ENCODE peak calls at places on chromosomes 3 and 15, in seven cellular contexts. S is cardiac fibroblast; N is nephron progenitor cell; R is K562; Y is astrocyte of the spinal cord; J is CD8-positive, alpha-beta T cell; K is mammary epithelial cell. H is an unnamed sample.
A peak's percentile ranks its signal among the peaks of the same experiment; 100 is the strongest.

GRCh38 chr3:308597-309321 is 112.2 kb downstream of the CHL1 start:
- DNase-seq in N (no peak), J (no peak), K (no peak), S (no peak), Y (peak; percentile 0), R (no peak), H (no peak)

GRCh38 chr3:168063122-168063521 is 32.6 kb downstream of the GOLIM4 start:
- DNase-seq in J (no peak), S (no peak), K (no peak), R (no peak), N (no peak), Y (no peak), H (no peak)

GRCh38 chr3:73668366-73668765 is 43.6 kb upstream of the PDZRN3 start:
- DNase-seq in R (no peak), K (no peak), N (no peak), S (no peak), Y (no peak), J (no peak), H (no peak)

GRCh38 chr3:46110701-46111493 is 83.6 kb upstream of the XCR1 start:
- DNase-seq in K (peak; percentile 86), S (peak; percentile 86), N (no peak), R (no peak), Y (peak; percentile 93), J (no peak), H (no peak)

GRCh38 chr3:89113887-89114840 is 6.7 kb downstream of the EPHA3 start:
- DNase-seq in N (peak; percentile 79), R (no peak), K (peak; percentile 84), Y (peak; percentile 74), S (peak; percentile 50), J (no peak), H (no peak)

GRCh38 chr3:144142151-144142855 is 170.7 kb downstream of the DIPK2A start:
- DNase-seq in S (peak; percentile 34), N (no peak), Y (peak; percentile 74), R (no peak), K (peak; percentile 7), J (no peak), H (no peak)

GRCh38 chr3:42067324-42067723 is 23.8 kb upstream of the TRAK1 start:
- DNase-seq in S (peak; percentile 89), Y (peak; percentile 82), N (no peak), K (no peak), J (no peak), R (no peak), H (no peak)

GRCh38 chr3:183013857-183014256 is 33.5 kb upstream of the DCUN1D1 start:
- DNase-seq in R (no peak), K (no peak), N (no peak), Y (no peak), S (no peak), J (no peak), H (no peak)

GRCh38 chr15:85542895-85543331 is 162.5 kb downstream of the AKAP13 start:
- DNase-seq in K (peak; percentile 27), R (no peak), N (no peak), S (no peak), J (no peak), Y (no peak), H (no peak)

GRCh38 chr15:42163947-42164550 is 7.6 kb upstream of the PLA2G4F start:
- DNase-seq in K (no peak), N (no peak), R (no peak), J (no peak), Y (no peak), S (no peak), H (no peak)

GRCh38 chr15:68380456-68380855 is 51.5 kb downstream of the ITGA11 start:
- DNase-seq in R (no peak), Y (no peak), J (no peak), K (no peak), S (no peak), N (no peak), H (no peak)

GRCh38 chr3:33218446-33219174 is at the start of gene SUSD5:
- DNase-seq in Y (peak; percentile 57), N (peak; percentile 75), R (no peak), S (peak; percentile 64), K (peak; percentile 65), J (no peak), H (peak; percentile 31)

GRCh38 chr3:139476348-139476747 is at the start of gene RBP2:
- DNase-seq in K (no peak), R (no peak), S (no peak), N (no peak), Y (no peak), J (no peak), H (no peak)

GRCh38 chr3:169627073-169627472 is 36.4 kb downstream of the MECOM start:
- DNase-seq in S (no peak), R (no peak), Y (no peak), J (no peak), N (no peak), K (no peak), H (no peak)

GRCh38 chr15:83210619-83211018 is 3.0 kb upstream of the HDGFL3 start:
- DNase-seq in J (no peak), K (peak; percentile 94), Y (peak; percentile 43), R (no peak), S (peak; percentile 22), N (no peak), H (no peak)

GRCh38 chr3:149717391-149718056 is 34.8 kb downstream of the COMMD2 start:
- DNase-seq in S (peak; percentile 90), J (no peak), N (peak; percentile 39), K (peak; percentile 59), R (peak; percentile 45), Y (peak; percentile 85), H (peak; percentile 83)

GRCh38 chr3:175266478-175266877 is 407.3 kb downstream of the NAALADL2 start:
- DNase-seq in K (peak; percentile 25), J (no peak), Y (peak; percentile 60), N (no peak), R (no peak), S (peak; percentile 53), H (no peak)

GRCh38 chr3:120795959-120796358 is 53.4 kb downstream of the GTF2E1 start:
- DNase-seq in S (no peak), Y (no peak), J (no peak), N (no peak), R (no peak), K (no peak), H (no peak)

GRCh38 chr15:59590027-59590426 is 21.6 kb upstream of the GCNT3 start:
- DNase-seq in Y (no peak), K (no peak), N (no peak), R (no peak), J (no peak), S (no peak), H (no peak)

GRCh38 chr15:64004582-64004981 is 41.7 kb downstream of the DAPK2 start:
- DNase-seq in R (peak; percentile 64), N (no peak), Y (no peak), K (peak; percentile 96), S (peak; percentile 26), J (no peak), H (peak; percentile 81)

GRCh38 chr3:194805546-194805945 is 119.9 kb downstream of the FAM43A start:
- DNase-seq in R (no peak), J (no peak), S (no peak), N (no peak), K (no peak), Y (no peak), H (no peak)

DNA sequence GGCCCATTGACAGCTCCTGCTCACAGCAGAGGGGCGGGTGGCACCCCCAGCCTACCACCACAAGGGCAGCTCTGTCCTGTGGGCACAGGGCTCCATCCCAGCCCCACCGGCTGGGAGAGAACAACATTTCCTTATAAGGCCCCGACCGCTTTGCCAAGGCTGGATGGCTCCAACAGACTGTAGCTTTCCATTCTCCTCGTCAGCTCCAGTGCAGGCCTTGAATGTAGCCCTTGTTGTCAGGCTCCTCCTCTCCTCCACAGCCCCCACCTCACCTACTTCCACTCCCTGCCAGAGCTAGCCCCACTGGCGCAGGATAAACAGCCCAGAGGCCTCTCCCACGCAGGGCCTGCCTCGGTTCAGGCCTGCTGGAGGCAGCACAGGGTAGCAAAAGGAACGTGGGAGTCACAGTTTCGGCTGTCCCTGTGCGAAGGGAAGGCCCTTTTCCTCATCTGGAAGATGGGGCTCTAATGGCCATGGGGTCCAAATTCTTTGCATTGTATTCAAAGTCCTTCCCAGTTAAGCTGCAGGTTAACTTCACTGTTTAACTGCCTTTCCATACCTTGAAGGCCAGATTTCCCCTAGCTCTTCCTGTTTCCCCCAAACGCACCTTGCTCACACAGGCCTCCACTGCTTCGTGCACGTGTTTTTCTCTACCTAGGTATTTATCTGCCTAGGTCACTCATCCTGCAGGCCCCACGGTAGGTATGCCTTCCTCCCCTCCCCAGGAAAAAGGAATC is 101.6 kb upstream of the LPP start:
- DNase-seq in R (no peak), N (peak; percentile 62), S (peak; percentile 72), K (peak; percentile 20), Y (peak; percentile 48), J (no peak), H (no peak)
- TF ChIP-seq CTCF in R (no peak), N (peak; percentile 19), S (peak; percentile 8), K (peak; percentile 24), Y (peak; percentile 26), J (no peak), H (no peak)

GRCh38 chr15:40510201-40510600 is 39.4 kb downstream of the CHST14 start:
- DNase-seq in N (no peak), J (no peak), Y (no peak), R (no peak), K (no peak), S (peak; percentile 31), H (no peak)

GRCh38 chr15:40508216-40508615 is 37.4 kb downstream of the CHST14 start:
- DNase-seq in S (no peak), N (no peak), J (no peak), R (no peak), K (no peak), Y (no peak), H (no peak)

GRCh38 chr15:40511472-40512133 is 40.8 kb downstream of the CHST14 start:
- DNase-seq in Y (peak; percentile 23), S (peak; percentile 52), R (peak; percentile 93), J (no peak), K (peak; percentile 40), N (peak; percentile 80), H (peak; percentile 53)

GRCh38 chr15:40511093-40511471 is 40.3 kb downstream of the CHST14 start:
- DNase-seq in J (no peak), Y (no peak), R (no peak), K (no peak), N (no peak), S (no peak), H (no peak)

GRCh38 chr15:40506964-40507571 is 36.3 kb downstream of the CHST14 start:
- DNase-seq in N (peak; percentile 85), Y (peak; percentile 73), R (peak; percentile 82), K (peak; percentile 52), J (peak; percentile 59), S (peak; percentile 80), H (peak; percentile 71)
- TF ChIP-seq CTCF in N (peak; percentile 60), Y (peak; percentile 88), R (peak; percentile 94), K (peak; percentile 47), J (peak; percentile 61), S (peak; percentile 84), H (peak; percentile 54)

GRCh38 chr3:37024092-37024491 is 30.8 kb downstream of the MLH1 start:
- DNase-seq in K (no peak), S (peak; percentile 25), R (peak; percentile 63), N (no peak), J (no peak), Y (peak; percentile 30), H (no peak)
- TF ChIP-seq CTCF in K (peak; percentile 21), S (peak; percentile 46), R (peak; percentile 34), N (no peak), J (peak; percentile 34), Y (peak; percentile 42), H (no peak)

DNA sequence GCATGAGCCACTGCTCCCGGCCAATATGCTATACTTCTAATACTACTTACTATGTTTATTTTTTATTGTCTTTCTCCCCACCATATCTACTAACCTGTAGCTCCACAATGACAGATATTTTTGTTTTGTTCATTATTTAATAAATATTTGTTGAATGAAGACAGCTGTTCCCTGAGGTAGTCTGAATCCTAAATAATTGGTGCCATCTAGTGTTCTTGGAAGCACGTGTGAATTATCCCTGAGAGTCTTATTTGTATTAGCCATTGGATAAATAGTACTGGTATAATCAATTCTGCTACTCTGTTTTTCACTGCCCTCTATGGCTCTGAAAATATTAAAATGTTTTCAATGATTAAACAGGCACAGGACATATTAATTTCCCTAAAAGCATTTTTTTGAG is 5.6 kb upstream of the APPL1 start:
- DNase-seq in K (no peak), J (no peak), R (no peak), Y (peak; percentile 33), S (peak; percentile 62), N (no peak), H (peak; percentile 20)
- TF ChIP-seq CTCF in K (no peak), J (no peak), R (no peak), Y (peak; percentile 33), S (peak; percentile 6), N (no peak), H (peak; percentile 47)